ENCODE peak calls at places on chromosomes 1 and 21, in nine cellular contexts. U is psoas muscle; T is pancreas; V is transverse colon; Z is OCI-LY7; L is body of pancreas; E is sigmoid colon; X is adrenal gland; H is CD4-positive, alpha-beta memory T cell. C is an unnamed sample.

GRCh38 chr1:11735531-11735853 is 444 bp upstream of the AGTRAP start:
- DNase-seq in V (no peak), T (no peak), L (no peak), Z (no peak), H (no peak), U (no peak), X (no peak), E (no peak), C (no peak)

GRCh38 chr1:233238884-233239432 is 56.6 kb downstream of the PCNX2 start:
- DNase-seq in Z (no peak), L (no peak), H (no peak), V (no peak), U (no peak), E (no peak), X (no peak), T (no peak), C (no peak)

GRCh38 chr21:42092805-42093590 is 21.9 kb downstream of the UMODL1 start:
- DNase-seq in H (no peak), X (no peak), E (no peak), L (no peak), Z (no peak), V (no peak), U (no peak), T (no peak), C (no peak)

GRCh38 chr1:42321731-42322130 is 13.3 kb downstream of the FOXJ3 start:
- DNase-seq in E (no peak), V (no peak), Z (no peak), T (no peak), X (no peak), H (no peak), U (no peak), L (no peak), C (no peak)

GRCh38 chr1:32172621-32173245 is 6.7 kb upstream of the TXLNA start:
- DNase-seq in T (no peak), U (no peak), H (no peak), V (no peak), L (no peak), Z (peak), E (no peak), X (no peak), C (no peak)

GRCh38 chr1:6209661-6210605 is 4.0 kb downstream of the RNF207 start:
- DNase-seq in U (no peak), H (no peak), X (no peak), T (no peak), L (no peak), V (no peak), E (no peak), Z (peak), C (no peak)

GRCh38 chr1:172951728-172952365 is 98.9 kb downstream of the TNFSF18 start:
- DNase-seq in E (no peak), U (no peak), T (no peak), L (no peak), V (no peak), Z (no peak), H (no peak), X (no peak), C (no peak)

GRCh38 chr21:34189506-34189905 is 116.1 kb downstream of the MRPS6 start:
- DNase-seq in L (no peak), V (no peak), H (no peak), Z (no peak), X (no peak), E (no peak), U (no peak), T (no peak), C (no peak)

GRCh38 chr1:12447301-12447700 is 170.7 kb downstream of the DHRS3 start:
- DNase-seq in X (no peak), L (no peak), H (no peak), Z (no peak), V (no peak), U (no peak), T (no peak), E (no peak), C (no peak)

GRCh38 chr21:44438531-44439210 is 16.6 kb upstream of the LRRC3 start:
- DNase-seq in H (no peak), V (peak), U (peak), Z (no peak), L (peak), T (peak), X (no peak), E (peak), C (no peak)

GRCh38 chr1:158071106-158071505 is 77.7 kb downstream of the KIRREL1 start:
- DNase-seq in V (no peak), T (no peak), X (no peak), Z (no peak), L (no peak), U (no peak), H (no peak), E (peak), C (no peak)

GRCh38 chr1:222813866-222814535 is 838 bp upstream of the DISP1 start:
- DNase-seq in T (no peak), L (no peak), V (peak), H (no peak), E (no peak), X (no peak), Z (no peak), U (no peak), C (no peak)

GRCh38 chr1:192658255-192658654 is 22.3 kb downstream of the RGS13 start:
- DNase-seq in V (no peak), T (no peak), H (no peak), X (no peak), Z (no peak), E (no peak), L (no peak), U (no peak), C (no peak)

GRCh38 chr1:53110370-53111072 is 31.9 kb downstream of the SLC1A7 start:
- DNase-seq in X (no peak), H (no peak), T (no peak), Z (no peak), U (no peak), V (no peak), L (no peak), E (no peak), C (no peak)

GRCh38 chr1:54301494-54301893 is 101.5 kb downstream of the MRPL37 start:
- DNase-seq in V (no peak), E (no peak), U (no peak), Z (no peak), H (no peak), X (no peak), L (no peak), T (no peak), C (no peak)

GRCh38 chr1:88985033-88985432 is 7.4 kb downstream of the KYAT3 start:
- DNase-seq in T (no peak), L (peak), E (no peak), H (no peak), X (peak), Z (no peak), U (no peak), V (no peak), C (no peak)

GRCh38 chr1:238469146-238469601 is 578.5 kb upstream of the ZP4 start:
- DNase-seq in T (no peak), U (no peak), Z (no peak), H (no peak), E (no peak), V (no peak), X (no peak), L (no peak), C (no peak)

GRCh38 chr1:218395916-218396315 is 50.8 kb downstream of the TGFB2 start:
- DNase-seq in X (no peak), T (no peak), H (no peak), Z (no peak), U (no peak), E (no peak), V (no peak), L (no peak), C (no peak)

GRCh38 chr1:33272509-33272908 is 16.2 kb downstream of the ZNF362 start:
- DNase-seq in E (no peak), T (peak), H (no peak), Z (no peak), V (no peak), X (no peak), U (no peak), L (no peak), C (no peak)

GRCh38 chr1:179353546-179353945 is 12.2 kb upstream of the AXDND1 start:
- DNase-seq in T (no peak), L (no peak), U (no peak), H (no peak), V (no peak), X (peak), Z (no peak), E (peak), C (no peak)

GRCh38 chr1:50450861-50451653 is 27.8 kb upstream of the DMRTA2 start:
- DNase-seq in Z (no peak), L (no peak), X (no peak), U (no peak), H (no peak), E (no peak), V (no peak), T (no peak), C (no peak)

GRCh38 chr1:186286615-186287317 is 88.3 kb downstream of the TPR start:
- DNase-seq in Z (no peak), V (no peak), T (no peak), H (no peak), U (no peak), E (no peak), X (no peak), L (no peak), C (no peak)
- H3K27ac ChIP-seq in Z (no peak), V (no peak), T (no peak), H (no peak), U (no peak), E (no peak), X (no peak), L (no peak), C (no peak)

GRCh38 chr1:96987186-96987703 is 265.7 kb downstream of the PTBP2 start:
- DNase-seq in T (no peak), U (no peak), X (no peak), E (no peak), H (no peak), L (no peak), V (no peak), Z (no peak), C (no peak)
- H3K4me3 ChIP-seq in T (no peak), U (no peak), X (no peak), E (no peak), H (no peak), L (no peak), V (no peak), Z (no peak), C (no peak)

GRCh38 chr1:89996415-89997110 is 1.7 kb downstream of the ZNF326 start:
- DNase-seq in H (no peak), L (no peak), V (peak), Z (no peak), X (no peak), E (no peak), T (no peak), U (no peak), C (no peak)
- H3K27ac ChIP-seq in H (no peak), L (peak), V (peak), Z (no peak), X (no peak), E (no peak), T (peak), U (peak), C (no peak)

GRCh38 chr1:234533034-234533571 is 54.1 kb upstream of the TARBP1 start:
- DNase-seq in X (peak), V (peak), H (no peak), L (peak), T (no peak), U (peak), Z (no peak), E (peak), C (peak)

GRCh38 chr1:234530641-234531040 is 51.7 kb upstream of the TARBP1 start:
- DNase-seq in E (peak), V (no peak), Z (no peak), L (no peak), T (no peak), X (no peak), U (no peak), H (no peak), C (no peak)

GRCh38 chr1:234532511-234532922 is 53.5 kb upstream of the TARBP1 start:
- DNase-seq in E (peak), L (peak), X (no peak), V (peak), T (no peak), U (peak), Z (no peak), H (no peak), C (peak)

GRCh38 chr1:234529661-234530237 is 50.8 kb upstream of the TARBP1 start:
- DNase-seq in X (no peak), V (no peak), U (no peak), Z (no peak), L (no peak), T (no peak), E (no peak), H (no peak), C (no peak)

GRCh38 chr1:234531181-234532132 is 52.5 kb upstream of the TARBP1 start:
- DNase-seq in L (peak), V (peak), Z (no peak), U (peak), T (peak), H (no peak), X (peak), E (peak), C (peak)
- H3K4me3 ChIP-seq in L (no peak), V (no peak), Z (no peak), U (peak), T (peak), H (no peak), X (no peak), E (peak), C (peak)

DNA sequence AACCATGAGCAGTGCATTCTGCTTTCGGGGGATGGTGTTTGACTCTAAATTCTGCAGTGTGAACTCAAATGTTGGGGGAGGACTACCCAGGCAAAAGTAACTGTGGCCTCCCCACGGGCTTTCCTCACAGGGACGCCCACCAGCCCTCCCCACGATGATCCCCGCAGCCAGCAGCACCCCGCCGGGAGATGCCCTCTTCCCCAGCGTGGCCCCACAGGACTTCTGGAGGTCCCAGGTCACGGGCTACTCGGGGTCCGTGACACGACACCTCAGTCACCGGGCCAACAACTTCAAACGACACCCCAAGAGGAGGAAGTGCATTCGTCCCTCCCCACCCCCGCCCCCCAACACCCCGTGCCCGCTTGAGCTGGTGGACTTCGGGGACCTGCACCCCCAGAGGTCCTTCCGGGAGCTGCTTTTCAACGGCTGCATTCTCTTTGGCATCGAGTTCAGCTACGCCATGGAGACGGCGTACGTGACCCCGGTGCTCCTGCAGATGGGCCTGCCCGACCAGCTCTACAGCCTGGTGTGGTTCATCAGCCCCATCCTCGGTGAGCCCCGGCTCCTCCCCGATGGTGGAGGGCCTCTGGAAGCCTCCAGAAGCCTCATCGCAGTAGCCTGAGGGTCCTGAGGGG is 6.4 kb downstream of the SLC45A1 start:
- DNase-seq in H (no peak), T (no peak), V (no peak), X (no peak), L (no peak), U (no peak), Z (no peak), E (no peak), C (no peak)
- H3K27ac ChIP-seq in H (no peak), T (no peak), V (no peak), X (no peak), L (no peak), U (no peak), Z (no peak), E (no peak), C (no peak)

GRCh38 chr1:26281091-26281958 is 1.4 kb downstream of the SH3BGRL3 start:
- DNase-seq in V (no peak), Z (no peak), T (no peak), L (no peak), H (peak), X (no peak), U (no peak), E (no peak), C (no peak)

GRCh38 chr1:26283226-26283853 is 3.5 kb downstream of the SH3BGRL3 start:
- DNase-seq in X (no peak), V (no peak), Z (no peak), E (no peak), T (no peak), U (no peak), H (no peak), L (no peak), C (no peak)

GRCh38 chr1:26281971-26282693 is 2.2 kb downstream of the SH3BGRL3 start:
- DNase-seq in X (no peak), L (no peak), U (no peak), E (no peak), V (peak), H (no peak), Z (no peak), T (peak), C (no peak)

GRCh38 chr1:26283871-26284596 is 4.1 kb downstream of the SH3BGRL3 start:
- DNase-seq in X (no peak), L (no peak), H (no peak), E (no peak), U (no peak), T (peak), Z (no peak), V (no peak), C (no peak)

DNA sequence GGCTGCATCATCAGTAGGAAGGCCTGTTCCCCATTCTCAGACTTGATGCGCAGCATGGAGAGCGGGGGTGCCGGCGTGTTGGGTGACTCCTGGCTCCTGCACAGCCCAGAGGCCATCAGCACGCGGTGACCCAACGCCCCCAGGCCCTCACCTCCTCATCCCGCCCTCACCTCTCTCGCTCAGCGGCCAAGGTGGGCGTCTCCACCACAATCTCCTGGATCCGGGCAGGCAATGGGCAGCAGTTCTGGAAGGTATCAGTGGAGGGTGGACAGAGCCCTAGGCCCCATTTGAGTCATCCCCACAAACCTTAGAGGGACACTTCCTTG is 2.8 kb downstream of the SH3BGRL3 start:
- DNase-seq in Z (no peak), T (peak), X (no peak), U (no peak), L (no peak), H (peak), E (no peak), V (no peak), C (no peak)
- H3K4me3 ChIP-seq in Z (no peak), T (no peak), X (no peak), U (no peak), L (no peak), H (no peak), E (no peak), V (no peak), C (no peak)

GRCh38 chr1:27522860-27523665 is 33.1 kb upstream of the WASF2 start:
- DNase-seq in L (no peak), X (peak), T (no peak), U (peak), V (no peak), E (no peak), Z (peak), H (peak), C (no peak)

GRCh38 chr1:27520651-27521050 is 30.7 kb upstream of the WASF2 start:
- DNase-seq in H (no peak), Z (no peak), X (no peak), L (no peak), E (no peak), U (no peak), T (no peak), V (no peak), C (no peak)

GRCh38 chr1:27523666-27524020 is 33.7 kb upstream of the WASF2 start:
- DNase-seq in T (no peak), H (no peak), E (no peak), V (no peak), L (no peak), X (no peak), Z (no peak), U (no peak), C (no peak)

GRCh38 chr1:27521336-27522147 is 31.6 kb upstream of the WASF2 start:
- DNase-seq in U (no peak), T (no peak), H (peak), L (no peak), Z (no peak), V (no peak), E (no peak), X (peak), C (no peak)

DNA sequence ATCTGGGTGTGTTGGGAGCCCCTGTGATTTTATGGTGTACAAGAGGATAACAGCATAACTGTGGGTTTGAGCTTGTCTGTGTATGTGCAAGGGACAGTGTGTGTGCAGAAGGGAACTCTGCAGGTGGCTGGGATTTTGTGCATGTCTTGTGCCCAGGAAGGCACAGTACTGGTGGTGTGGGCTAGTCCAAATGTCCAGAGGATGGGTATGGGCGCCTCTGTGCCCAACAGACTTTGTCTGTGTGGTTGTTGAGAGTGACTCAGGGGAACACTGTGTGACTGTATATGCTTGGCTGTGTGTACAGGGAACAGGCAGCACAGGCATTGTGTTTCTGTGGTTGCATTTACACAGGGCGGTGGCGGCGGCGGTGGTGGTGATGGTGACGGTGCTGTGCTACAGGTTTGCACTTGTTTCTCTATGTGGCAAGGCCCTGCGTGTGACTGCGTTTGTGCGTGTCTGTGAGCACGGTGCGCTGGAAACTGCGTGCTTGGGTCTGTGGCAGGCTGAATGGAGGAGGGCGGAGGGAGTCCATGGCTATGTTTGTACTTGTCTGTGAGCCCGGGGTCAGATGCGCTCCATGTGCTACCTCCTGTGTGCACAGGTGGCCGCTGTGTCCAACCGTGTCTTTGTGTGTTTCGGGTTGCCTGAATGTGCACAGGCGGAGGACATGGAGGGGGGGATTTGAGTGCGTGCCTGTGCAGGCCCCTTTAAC is 32.3 kb upstream of the WASF2 start:
- DNase-seq in H (peak), Z (no peak), U (peak), V (no peak), E (no peak), X (no peak), L (no peak), T (no peak), C (no peak)
- H3K27ac ChIP-seq in H (peak), Z (no peak), U (peak), V (peak), E (peak), X (no peak), L (no peak), T (no peak), C (peak)

GRCh38 chr1:115198938-115199337 is 109.6 kb upstream of the TSPAN2 start:
- DNase-seq in X (peak), Z (no peak), L (peak), U (no peak), H (no peak), T (no peak), E (no peak), V (no peak), C (no peak)
- H3K4me3 ChIP-seq in X (no peak), Z (no peak), L (no peak), U (no peak), H (no peak), T (no peak), E (no peak), V (no peak), C (no peak)

GRCh38 chr1:39951951-39952350 is 3.0 kb upstream of the MFSD2A start:
- DNase-seq in X (no peak), Z (no peak), E (no peak), U (no peak), T (no peak), H (no peak), V (no peak), L (no peak), C (no peak)
- H3K27ac ChIP-seq in X (no peak), Z (no peak), E (peak), U (peak), T (no peak), H (no peak), V (no peak), L (no peak), C (no peak)

GRCh38 chr1:202642619-202643291 is 67.5 kb downstream of the SYT2 start:
- DNase-seq in E (no peak), Z (no peak), H (no peak), T (peak), L (no peak), U (no peak), V (no peak), X (no peak), C (no peak)
- H3K4me3 ChIP-seq in E (peak), Z (no peak), H (no peak), T (peak), L (no peak), U (peak), V (peak), X (no peak), C (peak)

C was measured in coronary artery.